ENCODE peak calls at places on chromosomes 16 and 17, in six cellular contexts. B is astrocyte, X is pancreas, K is HCT116, R is stomach, Z is Peyer's patch. F is an unnamed sample. For H3K4me1, the result is how much of the 10 kb centered on the place peaks cover.

GRCh38 chr16:62135903-62136302 is 99.7 kb upstream of the CDH8 start:
- DNase-seq in B (peak), R (no peak), X (no peak), Z (no peak), K (no peak), F (no peak)

GRCh38 chr17:41702712-41703111 is 9.4 kb upstream of the GAST start:
- DNase-seq in R (no peak), X (no peak), K (no peak), Z (no peak), B (no peak), F (no peak)

GRCh38 chr17:41775394-41776226 is 10.9 kb downstream of the JUP start:
- DNase-seq in X (no peak), Z (no peak), R (no peak), K (no peak), B (no peak), F (peak)

GRCh38 chr17:57388326-57388725 is 132.0 kb downstream of the MSI2 start:
- DNase-seq in K (no peak), X (no peak), Z (no peak), R (no peak), B (no peak), F (no peak)

GRCh38 chr17:56867948-56868376 is 34.0 kb downstream of the DGKE start:
- DNase-seq in K (no peak), R (no peak), B (peak), X (no peak), Z (no peak), F (no peak)

GRCh38 chr17:11031787-11032186 is 193.9 kb upstream of the PIRT start:
- DNase-seq in Z (no peak), K (no peak), X (no peak), R (no peak), B (no peak), F (no peak)

GRCh38 chr16:57628008-57628781 is at the start of gene ADGRG1:
- DNase-seq in X (no peak), K (peak), B (peak), Z (no peak), R (peak), F (no peak)

GRCh38 chr17:35519442-35519841 is 18.0 kb downstream of the SLFN12L start:
- DNase-seq in K (no peak), Z (no peak), B (no peak), R (no peak), X (no peak), F (no peak)

GRCh38 chr17:20008242-20009051 is 712 bp upstream of the SPECC1 start:
- DNase-seq in K (no peak), X (peak), R (no peak), B (no peak), Z (peak), F (peak)

GRCh38 chr17:47924785-47925676 is 16.3 kb upstream of the PNPO start:
- DNase-seq in K (no peak), R (no peak), X (no peak), B (peak), Z (no peak), F (no peak)

GRCh38 chr17:58354541-58355216 is 2.7 kb upstream of the SUPT4H1 start:
- DNase-seq in R (no peak), K (no peak), Z (no peak), X (no peak), B (no peak), F (no peak)

GRCh38 chr16:79047337-79047736 is 553.2 kb downstream of the MAF start:
- DNase-seq in R (no peak), X (no peak), K (no peak), Z (no peak), B (no peak), F (no peak)

GRCh38 chr17:35117984-35118383 is 1.7 kb downstream of the RAD51D start:
- DNase-seq in X (no peak), K (no peak), R (no peak), Z (no peak), B (no peak), F (no peak)

GRCh38 chr17:8015957-8016631 is 13.7 kb downstream of the GUCY2D start:
- DNase-seq in X (peak), Z (no peak), R (peak), K (no peak), B (no peak), F (peak)

GRCh38 chr17:44014133-44014436 is 678 bp downstream of the TMEM101 start:
- DNase-seq in X (no peak), K (no peak), R (no peak), B (no peak), Z (no peak), F (no peak)

GRCh38 chr16:66278111-66278531 is 88.4 kb upstream of the CDH5 start:
- DNase-seq in B (no peak), Z (no peak), X (no peak), K (no peak), R (peak), F (peak)

GRCh38 chr17:45005700-45006099 is 37.6 kb upstream of the C1QL1 start:
- DNase-seq in B (no peak), R (no peak), X (no peak), Z (no peak), K (no peak), F (no peak)

GRCh38 chr16:56870271-56870888 is 5.4 kb downstream of the SLC12A3 start:
- DNase-seq in Z (no peak), K (no peak), B (no peak), R (no peak), X (no peak), F (no peak)

GRCh38 chr16:86924537-86924936 is 346.2 kb downstream of the FOXL1 start:
- DNase-seq in B (peak), K (no peak), X (no peak), R (no peak), Z (no peak), F (no peak)

GRCh38 chr17:72667096-72668063 is 425.1 kb downstream of the SLC39A11 start:
- DNase-seq in Z (no peak), B (peak), R (no peak), X (no peak), K (no peak), F (no peak)

GRCh38 chr16:15529673-15530072 is 95.3 kb downstream of the BMERB1 start:
- DNase-seq in Z (no peak), R (no peak), K (no peak), X (no peak), B (no peak), F (no peak)

GRCh38 chr17:8002646-8003593 is 505 bp downstream of the GUCY2D start:
- DNase-seq in K (no peak), Z (no peak), X (no peak), B (no peak), R (no peak), F (no peak)

GRCh38 chr17:46783031-46783593 is 35.4 kb downstream of the WNT3 start:
- DNase-seq in B (no peak), R (peak), K (no peak), Z (no peak), X (no peak), F (peak)

GRCh38 chr16:54462151-54462651 is 175.6 kb upstream of the IRX3 start:
- DNase-seq in X (no peak), K (no peak), Z (no peak), R (no peak), B (peak), F (no peak)

GRCh38 chr16:87847785-87848675 is 21.3 kb downstream of the SLC7A5 start:
- DNase-seq in R (peak), Z (no peak), B (no peak), K (no peak), X (no peak), F (no peak)

GRCh38 chr16:82344157-82344556 is 174.1 kb upstream of the MPHOSPH6 start:
- DNase-seq in X (no peak), B (no peak), R (peak), K (no peak), Z (no peak), F (no peak)

GRCh38 chr16:1457489-1458245 is 13.3 kb upstream of the CCDC154 start:
- DNase-seq in B (no peak), R (no peak), K (no peak), X (no peak), Z (no peak), F (no peak)

GRCh38 chr17:13581925-13582324 is 19.8 kb downstream of the HS3ST3A1 start:
- DNase-seq in Z (no peak), R (no peak), X (no peak), B (peak), K (no peak), F (no peak)

DNA sequence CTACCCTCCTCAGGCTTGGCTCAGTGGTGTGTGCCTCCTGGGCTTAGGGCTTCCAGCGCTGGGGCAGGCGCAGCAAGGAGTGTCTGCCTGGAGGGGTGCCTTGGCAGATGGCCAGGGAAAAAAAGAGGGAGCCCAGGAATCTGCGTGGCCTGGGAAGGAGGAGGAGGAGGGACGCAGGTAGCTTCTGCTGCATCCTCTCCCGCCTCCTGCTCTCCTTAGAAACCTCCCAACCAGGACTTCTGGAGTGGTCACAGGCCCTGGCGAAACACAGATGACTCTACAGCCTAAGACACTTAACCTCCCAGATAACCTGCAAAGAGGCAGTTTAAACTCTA is 7.3 kb upstream of the BCAR1 start:
- DNase-seq in B (no peak), X (no peak), K (no peak), R (no peak), Z (no peak), F (no peak)
- H3K4me1 ChIP-seq in B (half or more), X (under half), K (half or more), R (half or more), Z (under half), F (under half)

DNA sequence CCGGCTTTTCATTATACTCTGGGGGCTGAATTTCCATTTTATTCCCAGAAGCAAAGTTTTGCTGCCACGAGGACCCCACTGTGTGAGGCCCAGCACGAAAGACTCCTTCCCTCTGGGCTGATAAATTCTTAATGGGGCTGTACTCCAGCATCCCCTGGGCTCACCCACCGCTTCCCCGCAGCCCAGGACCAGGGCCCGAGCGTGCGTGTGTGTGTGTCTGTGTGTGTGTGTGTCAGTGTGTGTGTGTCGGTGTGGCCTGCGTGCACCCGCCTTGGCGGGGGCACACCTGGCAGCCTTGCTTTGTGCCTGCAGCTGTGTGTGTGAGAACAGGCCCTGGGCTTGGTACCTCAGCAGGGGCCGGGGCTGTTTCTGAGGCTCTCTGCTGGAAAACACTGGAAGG is 102.9 kb upstream of the GSE1 start:
- DNase-seq in X (no peak), B (no peak), Z (no peak), K (no peak), R (no peak), F (no peak)
- H3K4me1 ChIP-seq in X (under half), B (under half), Z (under half), K (under half), R (under half), F (under half)

GRCh38 chr16:398551-399277 is 1.7 kb downstream of the NME4 start:
- DNase-seq in B (no peak), R (no peak), Z (no peak), X (no peak), K (no peak), F (peak)
- H3K4me1 ChIP-seq in B (under half), R (under half), Z (under half), X (under half), K (under half), F (under half)

GRCh38 chr16:89154390-89155183 is 17.0 kb upstream of the CDH15 start:
- DNase-seq in X (no peak), K (no peak), Z (no peak), R (no peak), B (no peak), F (no peak)
- H3K4me1 ChIP-seq in X (under half), K (under half), Z (under half), R (under half), B (under half), F (under half)

GRCh38 chr17:2789700-2790099 is 6.5 kb upstream of the RAP1GAP2 start:
- DNase-seq in Z (no peak), X (no peak), K (no peak), B (no peak), R (no peak), F (no peak)

GRCh38 chr17:2784864-2785263 is 11.4 kb upstream of the RAP1GAP2 start:
- DNase-seq in Z (no peak), K (no peak), B (no peak), X (no peak), R (no peak), F (no peak)

GRCh38 chr17:2782030-2782429 is 14.2 kb upstream of the RAP1GAP2 start:
- DNase-seq in R (no peak), B (peak), Z (no peak), X (no peak), K (no peak), F (no peak)

GRCh38 chr17:2783310-2784030 is 12.8 kb upstream of the RAP1GAP2 start:
- DNase-seq in B (no peak), X (no peak), Z (no peak), K (no peak), R (no peak), F (no peak)

DNA sequence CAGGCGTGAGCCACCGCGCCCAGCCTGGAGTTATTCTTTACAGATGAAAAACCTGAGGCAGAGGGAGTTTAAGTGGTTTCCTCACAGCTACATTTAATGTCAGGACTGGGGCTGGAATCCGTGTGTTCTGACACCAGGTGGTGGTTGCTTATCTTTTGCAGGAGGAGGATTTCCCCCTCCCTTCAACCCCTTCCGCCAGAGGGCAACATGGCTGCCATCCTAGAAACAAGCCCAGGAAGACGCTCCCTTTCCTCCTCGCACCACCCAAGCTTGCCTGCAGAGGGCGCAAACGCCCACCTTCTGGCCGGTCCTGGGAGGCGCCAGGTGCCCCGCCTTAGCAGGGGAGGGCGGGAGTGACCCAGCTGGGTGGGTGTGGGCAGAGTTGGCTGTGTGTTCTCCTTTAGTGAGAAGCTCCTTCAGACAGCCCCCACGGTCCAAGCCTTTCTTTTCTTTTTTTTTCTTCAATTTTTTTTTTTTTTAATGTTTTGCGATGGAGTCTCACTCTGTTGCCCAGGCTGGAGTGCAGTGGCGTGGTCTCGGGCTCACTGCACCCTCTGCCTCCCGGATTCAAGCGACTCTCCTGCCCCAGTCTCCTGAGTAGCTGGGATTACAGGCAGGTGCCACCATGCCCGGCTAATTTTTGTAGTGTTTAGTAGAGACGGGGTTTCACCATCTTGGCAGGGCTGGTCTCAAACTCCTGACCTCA is 9.9 kb upstream of the RAP1GAP2 start:
- DNase-seq in K (peak), X (peak), Z (peak), R (peak), B (peak), F (peak)
- H3K4me1 ChIP-seq in K (under half), X (under half), Z (under half), R (under half), B (under half), F (under half)

DNA sequence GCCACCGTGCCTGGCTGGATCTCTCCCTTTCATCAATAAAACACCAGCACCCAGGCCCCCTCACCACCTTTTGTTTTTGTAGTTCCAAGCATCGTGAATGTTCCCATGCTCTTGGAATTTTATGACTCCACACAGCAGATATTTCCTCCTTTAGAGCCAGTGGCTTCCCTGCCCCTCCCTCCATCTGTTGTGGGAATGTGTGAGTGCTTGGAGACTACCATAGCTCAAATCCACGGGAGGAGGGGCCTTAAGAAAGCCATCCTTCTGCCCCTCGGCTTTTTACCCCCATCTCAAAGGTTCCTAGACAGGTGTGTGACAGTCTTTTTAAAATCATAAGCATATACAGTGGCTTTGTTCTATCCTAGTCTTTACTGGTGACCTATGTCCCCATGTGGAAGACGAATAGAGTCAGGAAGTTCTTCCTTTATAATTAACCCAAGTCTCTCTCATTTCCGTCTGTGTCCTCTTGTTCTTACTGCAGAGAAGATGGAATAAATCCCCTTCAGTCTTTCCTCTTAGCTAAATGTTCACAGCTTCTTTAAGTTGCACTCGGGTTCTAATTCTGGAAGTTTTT is 47.3 kb downstream of the YPEL2 start:
- DNase-seq in K (no peak), B (peak), X (no peak), Z (no peak), R (no peak), F (peak)
- H3K4me1 ChIP-seq in K (under half), B (under half), X (under half), Z (under half), R (half or more), F (half or more)

GRCh38 chr17:76124582-76125390 is 16.3 kb downstream of the FOXJ1 start:
- DNase-seq in X (no peak), Z (no peak), K (no peak), R (no peak), B (no peak), F (no peak)
- H3K4me1 ChIP-seq in X (under half), Z (under half), K (under half), R (under half), B (under half), F (under half)

DNA sequence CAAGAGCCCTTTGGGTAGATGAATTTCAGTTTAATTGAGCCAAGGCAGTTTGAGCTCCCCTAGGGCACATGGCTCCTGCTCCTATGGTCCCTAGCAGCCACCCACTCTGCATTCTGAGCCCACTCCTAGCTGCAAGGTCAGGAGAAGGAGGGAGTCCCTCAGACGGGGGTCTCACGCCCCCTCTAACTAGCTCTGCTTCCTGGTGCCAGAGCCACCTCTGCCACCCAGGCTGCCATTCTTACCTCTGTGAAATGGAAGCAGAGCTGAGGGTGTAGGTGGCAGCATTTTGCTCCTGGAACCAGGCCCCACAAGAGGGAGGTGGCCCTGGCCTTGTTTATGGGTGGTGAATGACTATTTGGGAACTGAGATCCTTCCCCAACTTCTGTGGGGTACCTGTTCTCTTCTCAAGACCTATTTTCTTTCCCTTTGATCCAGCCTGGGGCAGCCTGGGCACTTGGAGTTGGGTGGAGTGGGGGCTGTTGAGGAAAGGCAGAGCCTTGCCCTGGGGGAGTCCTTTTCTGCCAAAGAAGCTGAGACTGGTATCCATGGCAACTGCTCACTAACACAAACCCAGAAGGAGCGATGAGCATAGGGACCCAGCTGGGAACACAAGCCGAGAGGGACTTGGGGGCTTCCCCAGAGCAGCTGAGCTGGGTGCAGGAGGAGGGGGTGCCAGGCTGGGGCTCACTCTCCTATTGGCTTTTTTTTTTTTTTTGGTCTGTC is 4.8 kb downstream of the SPNS2 start:
- DNase-seq in X (no peak), R (no peak), Z (no peak), B (no peak), K (no peak), F (no peak)
- H3K4me1 ChIP-seq in X (under half), R (half or more), Z (under half), B (under half), K (under half), F (under half)

DNA sequence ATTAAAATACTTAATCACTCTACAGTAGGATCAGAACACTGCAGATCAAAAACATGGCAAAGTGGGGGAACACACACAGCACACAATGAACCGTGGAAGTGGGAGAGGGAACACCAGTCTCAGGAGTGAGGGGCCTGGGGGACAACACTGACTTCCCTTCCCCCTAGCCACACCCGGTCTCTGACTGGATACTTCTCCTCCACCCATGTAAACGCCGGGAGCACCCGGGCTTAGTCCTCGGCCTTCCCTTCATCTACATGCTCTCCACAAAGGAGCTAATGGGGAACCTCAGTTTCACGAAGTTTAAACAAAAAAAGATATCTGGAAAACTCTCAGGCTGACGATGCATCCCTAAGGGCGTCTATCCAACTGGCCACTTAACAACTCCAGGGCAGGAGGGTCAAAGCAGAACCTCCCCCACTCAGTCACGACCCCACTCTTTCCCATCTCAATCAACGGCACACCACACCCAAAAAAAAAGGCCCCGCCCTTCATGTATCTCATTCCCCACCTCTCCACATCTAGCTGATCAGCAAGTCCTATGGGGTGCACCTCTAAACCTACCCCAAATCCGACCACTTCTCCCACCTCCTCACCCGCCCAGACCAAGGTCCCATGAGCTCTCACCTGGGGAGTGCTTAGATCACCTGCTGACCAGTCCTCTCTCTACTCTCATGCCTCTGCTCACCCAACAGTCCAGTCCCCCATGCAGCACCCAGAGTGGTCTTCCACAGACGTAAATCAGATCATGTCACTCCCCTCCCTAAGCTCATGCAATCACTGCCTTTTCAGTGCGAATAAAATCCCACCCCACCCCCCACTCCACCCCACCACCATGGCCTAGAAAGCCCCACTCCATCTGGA is 7.4 kb downstream of the ZDHHC7 start:
- DNase-seq in K (no peak), Z (no peak), R (no peak), B (no peak), X (no peak), F (no peak)
- H3K4me1 ChIP-seq in K (half or more), Z (under half), R (half or more), B (half or more), X (under half), F (half or more)